ENCODE peak calls at places on chromosomes 4 and X, in eight cellular contexts. One of them, this sample, is unnamed.

GRCh38 chr4:57182132-57182874 is 72.1 kb upstream of the IGFBP7 start:
- DNase-seq in AG10803: no peak
- DNase-seq in ascending aorta: no peak
- DNase-seq in GM12865: no peak
- DNase-seq in tibial nerve: peak
- DNase-seq in AG09309: no peak
- DNase-seq in brain microvascular endothelial cell: no peak
- DNase-seq in stomach: no peak
- DNase-seq in this sample: peak

GRCh38 chr4:74096265-74096980 is 2.6 kb downstream of the CXCL2 start:
- DNase-seq in AG10803: no peak
- DNase-seq in ascending aorta: no peak
- DNase-seq in GM12865: no peak
- DNase-seq in tibial nerve: no peak
- DNase-seq in AG09309: no peak
- DNase-seq in brain microvascular endothelial cell: peak
- DNase-seq in stomach: peak
- DNase-seq in this sample: no peak

GRCh38 chr4:15239866-15240265 is 188.0 kb upstream of the C1QTNF7 start:
- DNase-seq in AG10803: no peak
- DNase-seq in ascending aorta: no peak
- DNase-seq in GM12865: no peak
- DNase-seq in tibial nerve: peak
- DNase-seq in AG09309: no peak
- DNase-seq in brain microvascular endothelial cell: peak
- DNase-seq in stomach: no peak
- DNase-seq in this sample: no peak

GRCh38 chr4:10182446-10183424 is 66.1 kb upstream of the WDR1 start:
- DNase-seq in AG10803: no peak
- DNase-seq in ascending aorta: no peak
- DNase-seq in GM12865: no peak
- DNase-seq in tibial nerve: no peak
- DNase-seq in AG09309: no peak
- DNase-seq in brain microvascular endothelial cell: no peak
- DNase-seq in stomach: no peak
- DNase-seq in this sample: no peak

GRCh38 chr4:139247241-139247640 is 32.8 kb downstream of the MGARP start:
- DNase-seq in AG10803: peak
- DNase-seq in ascending aorta: no peak
- DNase-seq in GM12865: no peak
- DNase-seq in tibial nerve: no peak
- DNase-seq in AG09309: no peak
- DNase-seq in brain microvascular endothelial cell: peak
- DNase-seq in stomach: no peak
- DNase-seq in this sample: no peak

GRCh38 chrX:29841750-29842149 is 373.6 kb upstream of the MAGEB2 start:
- DNase-seq in AG10803: peak
- DNase-seq in ascending aorta: no peak
- DNase-seq in GM12865: peak
- DNase-seq in tibial nerve: no peak
- DNase-seq in AG09309: no peak
- DNase-seq in brain microvascular endothelial cell: peak
- DNase-seq in stomach: no peak
- DNase-seq in this sample: no peak

GRCh38 chr4:14771504-14772175 is 230.6 kb upstream of the CPEB2 start:
- DNase-seq in AG10803: no peak
- DNase-seq in ascending aorta: no peak
- DNase-seq in GM12865: no peak
- DNase-seq in tibial nerve: no peak
- DNase-seq in AG09309: no peak
- DNase-seq in brain microvascular endothelial cell: no peak
- DNase-seq in stomach: no peak
- DNase-seq in this sample: no peak

GRCh38 chr4:13905543-13905942 is 278.0 kb upstream of the BOD1L1 start:
- DNase-seq in AG10803: no peak
- DNase-seq in ascending aorta: no peak
- DNase-seq in GM12865: no peak
- DNase-seq in tibial nerve: no peak
- DNase-seq in AG09309: no peak
- DNase-seq in brain microvascular endothelial cell: peak
- DNase-seq in stomach: no peak
- DNase-seq in this sample: no peak

GRCh38 chrX:129785160-129785947 is 5.6 kb downstream of the SASH3 start:
- DNase-seq in AG10803: no peak
- DNase-seq in ascending aorta: no peak
- DNase-seq in GM12865: peak
- DNase-seq in tibial nerve: no peak
- DNase-seq in AG09309: no peak
- DNase-seq in brain microvascular endothelial cell: no peak
- DNase-seq in stomach: no peak
- DNase-seq in this sample: no peak

GRCh38 chrX:130594453-130594916 is 192.7 kb downstream of the RBMX2 start:
- DNase-seq in AG10803: no peak
- DNase-seq in ascending aorta: no peak
- DNase-seq in GM12865: no peak
- DNase-seq in tibial nerve: no peak
- DNase-seq in AG09309: no peak
- DNase-seq in brain microvascular endothelial cell: no peak
- DNase-seq in stomach: no peak
- DNase-seq in this sample: no peak

GRCh38 chr4:20356565-20356964 is 104.9 kb downstream of the SLIT2 start:
- DNase-seq in AG10803: no peak
- DNase-seq in ascending aorta: no peak
- DNase-seq in GM12865: no peak
- DNase-seq in tibial nerve: no peak
- DNase-seq in AG09309: no peak
- DNase-seq in brain microvascular endothelial cell: no peak
- DNase-seq in stomach: no peak
- DNase-seq in this sample: no peak

GRCh38 chr4:17103231-17103630 is 204.8 kb upstream of the LDB2 start:
- DNase-seq in AG10803: peak
- DNase-seq in ascending aorta: no peak
- DNase-seq in GM12865: no peak
- DNase-seq in tibial nerve: no peak
- DNase-seq in AG09309: peak
- DNase-seq in brain microvascular endothelial cell: peak
- DNase-seq in stomach: no peak
- DNase-seq in this sample: no peak

GRCh38 chrX:31423575-31424284 is 351.9 kb upstream of the FTHL17 start:
- DNase-seq in AG10803: peak
- DNase-seq in ascending aorta: no peak
- DNase-seq in GM12865: peak
- DNase-seq in tibial nerve: peak
- DNase-seq in AG09309: no peak
- DNase-seq in brain microvascular endothelial cell: peak
- DNase-seq in stomach: peak
- DNase-seq in this sample: no peak

GRCh38 chrX:19758536-19758935 is 128.9 kb downstream of the SH3KBP1 start:
- DNase-seq in AG10803: no peak
- DNase-seq in ascending aorta: no peak
- DNase-seq in GM12865: peak
- DNase-seq in tibial nerve: no peak
- DNase-seq in AG09309: no peak
- DNase-seq in brain microvascular endothelial cell: no peak
- DNase-seq in stomach: no peak
- DNase-seq in this sample: no peak

GRCh38 chr4:109298279-109299010 is 4.0 kb downstream of the COL25A1 start:
- DNase-seq in AG10803: no peak
- DNase-seq in ascending aorta: no peak
- DNase-seq in GM12865: peak
- DNase-seq in tibial nerve: no peak
- DNase-seq in AG09309: no peak
- DNase-seq in brain microvascular endothelial cell: peak
- DNase-seq in stomach: no peak
- DNase-seq in this sample: no peak

GRCh38 chr4:142366821-142367220 is 479.3 kb downstream of the INPP4B start:
- DNase-seq in AG10803: no peak
- DNase-seq in ascending aorta: no peak
- DNase-seq in GM12865: no peak
- DNase-seq in tibial nerve: no peak
- DNase-seq in AG09309: no peak
- DNase-seq in brain microvascular endothelial cell: no peak
- DNase-seq in stomach: no peak
- DNase-seq in this sample: no peak

GRCh38 chr4:151117371-151117962 is 18.0 kb downstream of the RPS3A start:
- DNase-seq in AG10803: peak
- DNase-seq in ascending aorta: no peak
- DNase-seq in GM12865: peak
- DNase-seq in tibial nerve: peak
- DNase-seq in AG09309: no peak
- DNase-seq in brain microvascular endothelial cell: peak
- DNase-seq in stomach: peak
- DNase-seq in this sample: no peak

DNA sequence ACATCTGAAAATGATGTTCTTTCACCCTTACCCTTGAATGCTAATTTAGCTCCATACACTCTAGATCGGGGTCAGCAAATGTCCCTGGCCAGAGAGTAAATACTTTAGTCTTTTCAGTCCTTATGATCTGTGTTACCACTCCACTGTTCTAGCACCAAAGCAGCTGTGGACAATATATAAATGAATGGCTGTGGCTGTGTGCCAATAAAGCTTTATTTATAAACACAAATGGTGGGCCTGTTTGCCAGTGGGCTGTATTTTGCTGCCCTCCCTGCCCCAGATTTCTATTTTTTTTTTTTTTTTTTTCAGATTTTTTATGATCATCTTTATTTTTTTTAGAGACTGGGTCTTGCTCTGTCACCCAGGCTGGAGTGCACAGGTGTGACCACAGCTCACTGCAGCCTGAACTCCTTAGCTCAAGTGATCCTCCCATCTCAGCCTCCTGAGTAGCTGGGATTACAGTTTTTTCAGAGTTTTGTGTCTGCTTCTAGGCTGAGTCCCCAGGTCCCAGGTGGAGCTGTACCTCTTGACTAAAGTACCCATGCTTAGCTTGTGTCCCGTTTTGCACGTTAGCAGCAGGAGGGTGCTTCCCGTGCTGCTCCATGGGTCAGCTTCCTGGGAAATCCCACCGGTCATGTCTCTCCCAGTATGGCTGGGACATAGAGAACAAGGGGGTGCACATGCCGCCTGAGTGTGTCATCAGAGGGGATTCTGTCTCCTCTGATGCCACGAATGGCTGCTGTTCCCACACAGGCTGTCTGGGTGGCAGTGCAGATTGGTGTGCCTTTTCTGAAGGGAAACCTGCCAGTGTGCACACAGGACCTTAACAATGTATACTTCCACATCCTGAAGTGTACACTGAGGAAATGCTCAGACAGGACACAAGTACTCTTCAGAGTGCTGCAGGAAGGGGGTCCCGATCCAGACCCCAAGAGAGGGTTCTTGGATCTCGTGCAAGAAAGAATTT is 16.0 kb upstream of the GRPEL1 start:
- DNase-seq in AG10803: no peak
- DNase-seq in ascending aorta: no peak
- DNase-seq in GM12865: no peak
- DNase-seq in tibial nerve: no peak
- DNase-seq in AG09309: no peak
- DNase-seq in brain microvascular endothelial cell: no peak
- DNase-seq in stomach: no peak
- DNase-seq in this sample: no peak
- H3K4me3 ChIP-seq in AG10803: no peak
- H3K4me3 ChIP-seq in ascending aorta: peak
- H3K4me3 ChIP-seq in GM12865: no peak
- H3K4me3 ChIP-seq in tibial nerve: no peak
- H3K4me3 ChIP-seq in AG09309: no peak
- H3K4me3 ChIP-seq in brain microvascular endothelial cell: no peak
- H3K4me3 ChIP-seq in stomach: peak
- H3K4me3 ChIP-seq in this sample: no peak

DNA sequence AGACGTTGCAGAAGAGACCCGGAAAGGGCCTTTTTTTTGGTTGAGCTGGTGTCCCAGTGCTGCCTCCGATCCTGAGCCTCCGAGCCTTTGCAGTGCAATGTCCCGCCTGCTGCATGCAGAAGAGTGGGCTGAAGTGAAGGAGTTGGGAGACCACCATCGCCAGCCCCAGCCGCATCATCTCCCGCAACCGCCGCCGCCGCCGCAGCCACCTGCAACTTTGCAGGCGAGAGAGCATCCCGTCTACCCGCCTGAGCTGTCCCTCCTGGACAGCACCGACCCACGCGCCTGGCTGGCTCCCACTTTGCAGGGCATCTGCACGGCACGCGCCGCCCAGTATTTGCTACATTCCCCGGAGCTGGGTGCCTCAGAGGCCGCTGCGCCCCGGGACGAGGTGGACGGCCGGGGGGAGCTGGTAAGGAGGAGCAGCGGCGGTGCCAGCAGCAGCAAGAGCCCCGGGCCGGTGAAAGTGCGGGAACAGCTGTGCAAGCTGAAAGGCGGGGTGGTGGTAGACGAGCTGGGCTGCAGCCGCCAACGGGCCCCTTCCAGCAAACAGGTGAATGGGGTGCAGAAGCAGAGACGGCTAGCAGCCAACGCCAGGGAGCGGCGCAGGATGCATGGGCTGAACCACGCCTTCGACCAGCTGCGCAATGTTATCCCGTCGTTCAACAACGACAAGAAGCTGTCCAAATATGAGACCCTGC is 427 bp downstream of the ATOH1 start:
- DNase-seq in AG10803: no peak
- DNase-seq in ascending aorta: no peak
- DNase-seq in GM12865: no peak
- DNase-seq in tibial nerve: no peak
- DNase-seq in AG09309: no peak
- DNase-seq in brain microvascular endothelial cell: no peak
- DNase-seq in stomach: no peak
- DNase-seq in this sample: no peak
- H3K4me3 ChIP-seq in AG10803: peak
- H3K4me3 ChIP-seq in ascending aorta: peak
- H3K4me3 ChIP-seq in GM12865: no peak
- H3K4me3 ChIP-seq in tibial nerve: peak
- H3K4me3 ChIP-seq in AG09309: no peak
- H3K4me3 ChIP-seq in brain microvascular endothelial cell: peak
- H3K4me3 ChIP-seq in stomach: peak
- H3K4me3 ChIP-seq in this sample: peak

GRCh38 chr4:89364559-89364958 is 57.0 kb upstream of the GPRIN3 start:
- DNase-seq in AG10803: no peak
- DNase-seq in ascending aorta: no peak
- DNase-seq in GM12865: no peak
- DNase-seq in tibial nerve: no peak
- DNase-seq in AG09309: no peak
- DNase-seq in brain microvascular endothelial cell: no peak
- DNase-seq in stomach: no peak
- DNase-seq in this sample: no peak
- H3K4me3 ChIP-seq in AG10803: no peak
- H3K4me3 ChIP-seq in ascending aorta: no peak
- H3K4me3 ChIP-seq in GM12865: no peak
- H3K4me3 ChIP-seq in tibial nerve: no peak
- H3K4me3 ChIP-seq in AG09309: no peak
- H3K4me3 ChIP-seq in brain microvascular endothelial cell: no peak
- H3K4me3 ChIP-seq in stomach: no peak
- H3K4me3 ChIP-seq in this sample: no peak

GRCh38 chrX:69264134-69264533 is 98.9 kb upstream of the PJA1 start:
- DNase-seq in AG10803: no peak
- DNase-seq in ascending aorta: no peak
- DNase-seq in GM12865: no peak
- DNase-seq in tibial nerve: no peak
- DNase-seq in AG09309: no peak
- DNase-seq in brain microvascular endothelial cell: no peak
- DNase-seq in stomach: no peak
- DNase-seq in this sample: no peak
- H3K4me3 ChIP-seq in AG10803: no peak
- H3K4me3 ChIP-seq in ascending aorta: no peak
- H3K4me3 ChIP-seq in GM12865: no peak
- H3K4me3 ChIP-seq in tibial nerve: no peak
- H3K4me3 ChIP-seq in AG09309: no peak
- H3K4me3 ChIP-seq in brain microvascular endothelial cell: no peak
- H3K4me3 ChIP-seq in stomach: no peak
- H3K4me3 ChIP-seq in this sample: no peak